ENCODE peak calls at places on chromosomes 13 and 19, in seven cellular contexts. A is NCI-H1930; R is cardiac fibroblast; V is SW 1271; Y is endothelial cell of umbilical vein; G is HFFc6; M is activated CD4-positive, alpha-beta T cell treated with anti-CD3 and anti-CD28 coated beads, Interleukin-2, amount 50 U/mL, for 4 hours. Z is an unnamed sample.

GRCh38 chr13:51822106-51822840 is 18.3 kb upstream of the DHRS12 start:
- DNase-seq in A (no peak), R (no peak), V (no peak), Y (no peak), G (no peak), M (no peak), Z (no peak)

GRCh38 chr19:16807416-16808274 is 21.6 kb upstream of the SIN3B start:
- DNase-seq in A (no peak), R (no peak), V (no peak), Y (no peak), G (no peak), M (no peak), Z (no peak)

GRCh38 chr13:110420626-110421025 is 113.5 kb downstream of the COL4A2 start:
- DNase-seq in A (no peak), R (no peak), V (no peak), Y (peak; percentile 38), G (no peak), M (no peak), Z (no peak)

GRCh38 chr13:113178070-113178895 is 19.8 kb downstream of the PROZ start:
- DNase-seq in A (no peak), R (peak; percentile 81), V (peak; percentile 1), Y (peak; percentile 24), G (peak; percentile 98), M (no peak), Z (peak; percentile 79)

GRCh38 chr13:102369303-102369702 is 32.5 kb downstream of the FGF14 start:
- DNase-seq in A (peak; percentile 55), R (no peak), V (no peak), Y (no peak), G (no peak), M (no peak), Z (no peak)

GRCh38 chr13:33348366-33348765 is 62.8 kb upstream of the STARD13 start:
- DNase-seq in A (no peak), R (peak; percentile 37), V (no peak), Y (no peak), G (peak; percentile 66), M (no peak), Z (peak; percentile 56)

GRCh38 chr19:35267818-35268545 is 780 bp upstream of the USF2 start:
- DNase-seq in A (peak; percentile 89), R (peak; percentile 82), V (peak; percentile 41), Y (peak; percentile 65), G (peak; percentile 15), M (peak; percentile 58), Z (peak; percentile 100)

GRCh38 chr13:32039488-32040013 is 8.0 kb downstream of the FRY start:
- DNase-seq in A (no peak), R (no peak), V (no peak), Y (no peak), G (no peak), M (no peak), Z (no peak)

GRCh38 chr19:17796013-17796837 is 1.3 kb downstream of the B3GNT3 start:
- DNase-seq in A (no peak), R (no peak), V (no peak), Y (no peak), G (no peak), M (no peak), Z (no peak)

GRCh38 chr13:113672002-113672651 is 5.1 kb downstream of the GRK1 start:
- DNase-seq in A (no peak), R (no peak), V (no peak), Y (no peak), G (no peak), M (no peak), Z (no peak)

GRCh38 chr19:9705836-9706235 is 30.9 kb upstream of the ZNF562 start:
- DNase-seq in A (no peak), R (no peak), V (no peak), Y (no peak), G (no peak), M (no peak), Z (no peak)

GRCh38 chr13:40402931-40403412 is 263.5 kb downstream of the FOXO1 start:
- DNase-seq in A (no peak), R (peak; percentile 91), V (no peak), Y (peak; percentile 91), G (peak; percentile 45), M (no peak), Z (peak; percentile 62)

GRCh38 chr19:54554896-54555295 is 18.7 kb upstream of the LILRA2 start:
- DNase-seq in A (no peak), R (no peak), V (no peak), Y (no peak), G (no peak), M (no peak), Z (no peak)

GRCh38 chr13:101709952-101710351 is 257.5 kb downstream of the ITGBL1 start:
- DNase-seq in A (peak; percentile 76), R (no peak), V (no peak), Y (no peak), G (no peak), M (no peak), Z (no peak)

GRCh38 chr13:99351772-99352171 is 44.6 kb upstream of the GPR183 start:
- DNase-seq in A (no peak), R (no peak), V (no peak), Y (no peak), G (no peak), M (no peak), Z (no peak)

GRCh38 chr13:106796280-106797047 is 228.5 kb upstream of the ARGLU1 start:
- DNase-seq in A (peak; percentile 67), R (no peak), V (no peak), Y (peak; percentile 16), G (no peak), M (no peak), Z (no peak)

GRCh38 chr19:34154401-34154800 is 17.9 kb upstream of the LSM14A start:
- DNase-seq in A (no peak), R (no peak), V (no peak), Y (no peak), G (no peak), M (no peak), Z (no peak)

GRCh38 chr19:58001895-58002369 is 688 bp downstream of the ZNF606 start:
- DNase-seq in A (no peak), R (peak; percentile 18), V (no peak), Y (no peak), G (no peak), M (no peak), Z (peak; percentile 7)

GRCh38 chr19:18251587-18252369 is 22.5 kb downstream of the IQCN start:
- DNase-seq in A (peak; percentile 43), R (peak; percentile 72), V (peak; percentile 75), Y (peak; percentile 70), G (peak; percentile 48), M (peak; percentile 78), Z (peak; percentile 81)

GRCh38 chr13:71645467-71645866 is 221.5 kb downstream of the DACH1 start:
- DNase-seq in A (no peak), R (no peak), V (no peak), Y (no peak), G (no peak), M (no peak), Z (no peak)

GRCh38 chr19:2923510-2923909 is 21.3 kb downstream of the ZNF77 start:
- DNase-seq in A (no peak), R (peak; percentile 93), V (no peak), Y (no peak), G (peak; percentile 25), M (no peak), Z (peak; percentile 78)

GRCh38 chr19:54461201-54462071 is 2.1 kb downstream of the LENG9 start:
- DNase-seq in A (no peak), R (peak; percentile 50), V (no peak), Y (peak; percentile 22), G (no peak), M (no peak), Z (no peak)

GRCh38 chr19:6264077-6264445 is 15.7 kb downstream of the MLLT1 start:
- DNase-seq in A (no peak), R (no peak), V (no peak), Y (no peak), G (no peak), M (no peak), Z (no peak)

GRCh38 chr19:19033426-19034203 is at the start of the genes ARMC6 and SUGP2:
- DNase-seq in A (peak; percentile 85), R (peak; percentile 91), V (peak; percentile 91), Y (peak; percentile 94), G (peak; percentile 75), M (peak; percentile 80), Z (peak; percentile 99)

GRCh38 chr13:24148414-24149305 is 11.9 kb upstream of the SPATA13 start:
- DNase-seq in A (no peak), R (peak; percentile 93), V (peak; percentile 96), Y (peak; percentile 94), G (peak; percentile 99), M (no peak), Z (peak; percentile 98)

GRCh38 chr19:47436712-47437401 is 17.5 kb upstream of the MEIS3 start:
- DNase-seq in A (peak; percentile 83), R (peak; percentile 65), V (peak; percentile 62), Y (peak; percentile 55), G (peak; percentile 17), M (peak; percentile 84), Z (peak; percentile 77)

GRCh38 chr13:102289606-102290005 is 112.2 kb downstream of the FGF14 start:
- DNase-seq in A (no peak), R (no peak), V (no peak), Y (no peak), G (no peak), M (no peak), Z (no peak)

GRCh38 chr19:51695702-51696315 is 2.7 kb downstream of the SPACA6 start:
- DNase-seq in A (no peak), R (no peak), V (no peak), Y (no peak), G (no peak), M (no peak), Z (no peak)